ENCODE peak calls at places on chromosomes 16 and 17, in six cellular contexts. B is glutamatergic neuron; C is activated CD4-positive, alpha-beta T cell treated with anti-CD3 and anti-CD28 coated beads for 24 hours; K is BE2C; O is endothelial cell; E is body of pancreas. I is an unnamed sample.
A peak's percentile ranks its signal among the peaks of the same experiment; 100 is the strongest.

GRCh38 chr17:36544320-36545092 is at the start of gene GGNBP2:
- DNase-seq in K (peak; percentile 96), C (peak; percentile 80), O (peak; percentile 95), E (peak; percentile 90), B (peak; percentile 94), I (peak; percentile 98)

GRCh38 chr16:30112197-30113030 is 923 bp downstream of the GDPD3 start:
- DNase-seq in O (peak; percentile 75), E (peak; percentile 39), K (peak; percentile 78), C (peak; percentile 52), B (peak; percentile 76), I (peak; percentile 76)

GRCh38 chr17:40425741-40426140 is 8.0 kb upstream of the TOP2A start:
- DNase-seq in C (no peak), K (no peak), O (no peak), E (no peak), B (no peak), I (no peak)

GRCh38 chr17:27994586-27994985 is 47.9 kb upstream of the NLK start:
- DNase-seq in K (no peak), O (no peak), C (no peak), B (no peak), E (no peak), I (no peak)

GRCh38 chr17:67289174-67289876 is 44.3 kb upstream of the HELZ start:
- DNase-seq in E (peak; percentile 66), K (peak; percentile 19), O (no peak), C (no peak), B (peak; percentile 50), I (no peak)

GRCh38 chr16:64206877-64207276 is 915.0 kb downstream of the CDH11 start:
- DNase-seq in B (peak; percentile 17), C (no peak), O (no peak), K (no peak), E (no peak), I (no peak)

GRCh38 chr16:50613281-50613991 is 65.2 kb downstream of the NKD1 start:
- DNase-seq in O (no peak), C (no peak), K (no peak), E (no peak), B (no peak), I (no peak)

GRCh38 chr17:946510-947236 is 32.9 kb downstream of the NXN start:
- DNase-seq in O (no peak), E (no peak), B (no peak), C (no peak), K (no peak), I (no peak)

GRCh38 chr17:2192367-2193028 is 111.1 kb downstream of the SMG6 start:
- DNase-seq in C (no peak), B (no peak), O (no peak), K (peak; percentile 41), E (peak; percentile 37), I (no peak)

GRCh38 chr16:1108299-1109252 is 12.5 kb upstream of the C1QTNF8 start:
- DNase-seq in C (no peak), K (peak; percentile 51), E (peak; percentile 80), B (peak; percentile 77), O (no peak), I (no peak)

GRCh38 chr17:39670746-39671145 is 2.5 kb downstream of the PNMT start:
- DNase-seq in O (no peak), C (no peak), B (no peak), K (no peak), E (no peak), I (no peak)

GRCh38 chr17:50195196-50195865 is 6.1 kb downstream of the COL1A1 start:
- DNase-seq in O (no peak), C (no peak), K (no peak), B (no peak), E (no peak), I (no peak)